ENCODE peak calls at places on chromosomes 6 and 20, in six cellular contexts. One of them, this sample, is unnamed.

GRCh38 chr6:110471966-110472365 is 4.4 kb downstream of the SLC22A16 start:
- DNase-seq in K562: no peak
- DNase-seq in H1: no peak
- DNase-seq in HepG2: no peak
- DNase-seq in GM12878: no peak
- DNase-seq in GM12891: no peak
- DNase-seq in this sample: no peak

GRCh38 chr20:41011551-41012067 is 17.0 kb upstream of the TOP1 start:
- DNase-seq in K562: no peak
- DNase-seq in HepG2: no peak
- DNase-seq in H1: no peak
- DNase-seq in GM12878: peak; percentile 95
- DNase-seq in GM12891: peak; percentile 71
- DNase-seq in this sample: peak; percentile 76

GRCh38 chr6:135488023-135488422 is 9.5 kb downstream of the AHI1 start:
- DNase-seq in HepG2: no peak
- DNase-seq in GM12878: no peak
- DNase-seq in GM12891: no peak
- DNase-seq in K562: no peak
- DNase-seq in H1: no peak
- DNase-seq in this sample: no peak

GRCh38 chr6:157271441-157271840 is 51.9 kb downstream of the TMEM242 start:
- DNase-seq in GM12878: no peak
- DNase-seq in K562: no peak
- DNase-seq in GM12891: no peak
- DNase-seq in H1: no peak
- DNase-seq in HepG2: no peak
- DNase-seq in this sample: no peak

GRCh38 chr6:72425003-72425681 is 196.7 kb upstream of the KCNQ5 start:
- DNase-seq in K562: no peak
- DNase-seq in GM12891: no peak
- DNase-seq in HepG2: no peak
- DNase-seq in H1: no peak
- DNase-seq in GM12878: no peak
- DNase-seq in this sample: no peak

GRCh38 chr6:127382413-127382812 is 39.0 kb upstream of the ECHDC1 start:
- DNase-seq in H1: no peak
- DNase-seq in GM12878: no peak
- DNase-seq in HepG2: no peak
- DNase-seq in GM12891: no peak
- DNase-seq in K562: no peak
- DNase-seq in this sample: no peak

GRCh38 chr6:27642744-27643456 is 170.0 kb upstream of the ZNF184 start:
- DNase-seq in K562: no peak
- DNase-seq in HepG2: no peak
- DNase-seq in GM12891: no peak
- DNase-seq in GM12878: no peak
- DNase-seq in H1: no peak
- DNase-seq in this sample: no peak

GRCh38 chr6:25223421-25224052 is 55.6 kb upstream of the CARMIL1 start:
- DNase-seq in H1: peak; percentile 73
- DNase-seq in K562: peak; percentile 73
- DNase-seq in HepG2: peak; percentile 54
- DNase-seq in GM12878: peak; percentile 19
- DNase-seq in GM12891: no peak
- DNase-seq in this sample: no peak

GRCh38 chr6:157346371-157346770 is 23.1 kb upstream of the TMEM242 start:
- DNase-seq in GM12878: no peak
- DNase-seq in GM12891: no peak
- DNase-seq in H1: no peak
- DNase-seq in HepG2: no peak
- DNase-seq in K562: no peak
- DNase-seq in this sample: no peak

GRCh38 chr6:80638222-80639055 is 532.0 kb downstream of the BCKDHB start:
- DNase-seq in HepG2: peak; percentile 11
- DNase-seq in K562: no peak
- DNase-seq in GM12891: no peak
- DNase-seq in GM12878: peak; percentile 2
- DNase-seq in H1: no peak
- DNase-seq in this sample: no peak

GRCh38 chr6:91669154-91669903 is 1082.5 kb upstream of the MAP3K7 start:
- DNase-seq in H1: no peak
- DNase-seq in GM12891: no peak
- DNase-seq in K562: no peak
- DNase-seq in HepG2: no peak
- DNase-seq in GM12878: no peak
- DNase-seq in this sample: no peak

GRCh38 chr6:13660273-13660672 is 45.1 kb downstream of the NOL7 start:
- DNase-seq in GM12878: no peak
- DNase-seq in GM12891: no peak
- DNase-seq in H1: no peak
- DNase-seq in HepG2: no peak
- DNase-seq in K562: no peak
- DNase-seq in this sample: no peak

GRCh38 chr6:14429396-14429795 is 311.8 kb downstream of the CD83 start:
- DNase-seq in HepG2: no peak
- DNase-seq in GM12878: no peak
- DNase-seq in H1: no peak
- DNase-seq in K562: no peak
- DNase-seq in GM12891: no peak
- DNase-seq in this sample: no peak

GRCh38 chr6:141988954-141989705 is 143.6 kb upstream of the GJE1 start:
- DNase-seq in GM12891: no peak
- DNase-seq in GM12878: no peak
- DNase-seq in HepG2: peak; percentile 65
- DNase-seq in H1: peak; percentile 54
- DNase-seq in K562: peak; percentile 62
- DNase-seq in this sample: no peak

GRCh38 chr20:45282700-45283528 is 23.7 kb upstream of the RBPJL start:
- DNase-seq in GM12878: no peak
- DNase-seq in GM12891: no peak
- DNase-seq in HepG2: no peak
- DNase-seq in K562: no peak
- DNase-seq in H1: no peak
- DNase-seq in this sample: no peak

DNA sequence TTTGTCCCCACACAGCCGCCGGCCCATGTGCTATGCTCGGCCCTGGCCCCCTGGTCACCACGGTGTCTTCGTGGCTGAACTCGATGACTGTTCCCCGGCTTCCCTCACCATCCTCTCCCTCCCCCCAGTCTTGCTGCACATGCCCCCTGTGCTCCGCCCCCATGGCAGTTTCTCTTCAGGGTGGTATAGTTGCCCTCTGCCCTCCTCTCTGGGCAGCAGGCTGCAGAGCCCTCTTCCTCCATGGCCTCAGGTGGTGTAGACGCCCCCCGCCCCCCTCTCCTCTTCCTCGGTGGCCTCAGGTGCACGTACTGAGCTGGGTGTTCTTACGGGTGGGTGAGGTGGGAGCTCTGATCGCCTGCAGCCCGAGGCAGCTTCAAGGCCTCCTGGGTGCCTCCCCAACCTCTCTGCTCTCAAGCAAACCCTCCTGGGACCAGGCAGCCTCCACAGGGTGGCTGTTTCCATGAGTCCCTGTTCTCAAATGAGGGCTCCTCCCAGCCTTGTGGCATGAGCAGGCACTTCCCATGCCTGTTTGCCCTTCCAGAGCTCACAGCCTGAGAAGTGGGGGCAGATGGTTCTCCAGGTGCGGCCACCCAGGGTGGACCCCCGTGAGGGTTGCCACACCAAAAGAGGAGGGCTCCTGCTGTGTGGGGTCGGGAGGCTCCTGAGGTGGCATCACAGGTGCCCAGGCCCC is 24.8 kb downstream of the COL20A1 start:
- DNase-seq in H1: no peak
- DNase-seq in GM12878: no peak
- DNase-seq in K562: no peak
- DNase-seq in GM12891: no peak
- DNase-seq in HepG2: no peak
- DNase-seq in this sample: no peak
- TF ChIP-seq TAF1 in H1: no peak
- TF ChIP-seq TAF1 in GM12878: no peak
- TF ChIP-seq TAF1 in K562: no peak
- TF ChIP-seq TAF1 in GM12891: no peak
- TF ChIP-seq TAF1 in HepG2: no peak
- TF ChIP-seq TAF1 in this sample: no peak

GRCh38 chr6:139592011-139592410 is 217.6 kb upstream of the CITED2 start:
- DNase-seq in HepG2: no peak
- DNase-seq in H1: no peak
- DNase-seq in GM12878: no peak
- DNase-seq in K562: no peak
- DNase-seq in GM12891: no peak
- DNase-seq in this sample: no peak

GRCh38 chr6:139588076-139588639 is 213.7 kb upstream of the CITED2 start:
- DNase-seq in K562: peak; percentile 83
- DNase-seq in H1: no peak
- DNase-seq in GM12878: no peak
- DNase-seq in GM12891: no peak
- DNase-seq in HepG2: peak; percentile 30
- DNase-seq in this sample: no peak

GRCh38 chr6:139591075-139591474 is 216.6 kb upstream of the CITED2 start:
- DNase-seq in H1: no peak
- DNase-seq in GM12891: no peak
- DNase-seq in GM12878: no peak
- DNase-seq in HepG2: no peak
- DNase-seq in K562: no peak
- DNase-seq in this sample: no peak

GRCh38 chr6:139588734-139589418 is 214.4 kb upstream of the CITED2 start:
- DNase-seq in GM12878: no peak
- DNase-seq in HepG2: peak; percentile 82
- DNase-seq in K562: no peak
- DNase-seq in H1: no peak
- DNase-seq in GM12891: no peak
- DNase-seq in this sample: no peak

GRCh38 chr6:139590206-139590605 is 215.8 kb upstream of the CITED2 start:
- DNase-seq in HepG2: no peak
- DNase-seq in GM12891: no peak
- DNase-seq in K562: no peak
- DNase-seq in GM12878: no peak
- DNase-seq in H1: no peak
- DNase-seq in this sample: no peak
- TF ChIP-seq POLR2A in HepG2: no peak
- TF ChIP-seq POLR2A in GM12891: no peak
- TF ChIP-seq POLR2A in K562: no peak
- TF ChIP-seq POLR2A in GM12878: no peak
- TF ChIP-seq POLR2A in H1: no peak
- TF ChIP-seq POLR2A in this sample: no peak

GRCh38 chr6:31831350-31832215 is 4.0 kb downstream of the HSPA1B start:
- DNase-seq in GM12878: no peak
- DNase-seq in HepG2: no peak
- DNase-seq in H1: no peak
- DNase-seq in GM12891: no peak
- DNase-seq in K562: peak; percentile 65
- DNase-seq in this sample: no peak
- TF ChIP-seq TAF1 in GM12878: no peak
- TF ChIP-seq TAF1 in HepG2: no peak
- TF ChIP-seq TAF1 in H1: no peak
- TF ChIP-seq TAF1 in GM12891: no peak
- TF ChIP-seq TAF1 in K562: no peak
- TF ChIP-seq TAF1 in this sample: no peak

GRCh38 chr20:53829086-53829703 is 235.6 kb upstream of the ZNF217 start:
- DNase-seq in GM12878: no peak
- DNase-seq in HepG2: no peak
- DNase-seq in K562: peak; percentile 65
- DNase-seq in H1: no peak
- DNase-seq in GM12891: no peak
- DNase-seq in this sample: no peak
- TF ChIP-seq POLR2A in GM12878: peak; percentile 35
- TF ChIP-seq POLR2A in HepG2: no peak
- TF ChIP-seq POLR2A in K562: peak; percentile 58
- TF ChIP-seq POLR2A in H1: no peak
- TF ChIP-seq POLR2A in GM12891: no peak
- TF ChIP-seq POLR2A in this sample: no peak

GRCh38 chr6:52108128-52108527 is 20.7 kb upstream of the PKHD1 start:
- DNase-seq in HepG2: no peak
- DNase-seq in K562: no peak
- DNase-seq in H1: no peak
- DNase-seq in GM12891: no peak
- DNase-seq in GM12878: no peak
- DNase-seq in this sample: no peak
- TF ChIP-seq TAF1 in HepG2: no peak
- TF ChIP-seq TAF1 in K562: no peak
- TF ChIP-seq TAF1 in H1: no peak
- TF ChIP-seq TAF1 in GM12891: no peak
- TF ChIP-seq TAF1 in GM12878: no peak
- TF ChIP-seq TAF1 in this sample: no peak

GRCh38 chr6:2842139-2842552 is 483 bp upstream of the SERPINB1 start:
- DNase-seq in GM12891: no peak
- DNase-seq in HepG2: no peak
- DNase-seq in H1: no peak
- DNase-seq in K562: no peak
- DNase-seq in GM12878: no peak
- DNase-seq in this sample: no peak

GRCh38 chr6:2840794-2841061 is 935 bp downstream of the SERPINB1 start:
- DNase-seq in HepG2: no peak
- DNase-seq in K562: no peak
- DNase-seq in GM12878: no peak
- DNase-seq in GM12891: no peak
- DNase-seq in H1: no peak
- DNase-seq in this sample: no peak

GRCh38 chr6:2843138-2843740 is 1.6 kb upstream of the SERPINB1 start:
- DNase-seq in GM12891: no peak
- DNase-seq in GM12878: no peak
- DNase-seq in H1: no peak
- DNase-seq in K562: no peak
- DNase-seq in HepG2: no peak
- DNase-seq in this sample: no peak

GRCh38 chr6:2839982-2840793 is 1.5 kb downstream of the SERPINB1 start:
- DNase-seq in K562: no peak
- DNase-seq in GM12891: no peak
- DNase-seq in GM12878: no peak
- DNase-seq in H1: no peak
- DNase-seq in HepG2: no peak
- DNase-seq in this sample: no peak

DNA sequence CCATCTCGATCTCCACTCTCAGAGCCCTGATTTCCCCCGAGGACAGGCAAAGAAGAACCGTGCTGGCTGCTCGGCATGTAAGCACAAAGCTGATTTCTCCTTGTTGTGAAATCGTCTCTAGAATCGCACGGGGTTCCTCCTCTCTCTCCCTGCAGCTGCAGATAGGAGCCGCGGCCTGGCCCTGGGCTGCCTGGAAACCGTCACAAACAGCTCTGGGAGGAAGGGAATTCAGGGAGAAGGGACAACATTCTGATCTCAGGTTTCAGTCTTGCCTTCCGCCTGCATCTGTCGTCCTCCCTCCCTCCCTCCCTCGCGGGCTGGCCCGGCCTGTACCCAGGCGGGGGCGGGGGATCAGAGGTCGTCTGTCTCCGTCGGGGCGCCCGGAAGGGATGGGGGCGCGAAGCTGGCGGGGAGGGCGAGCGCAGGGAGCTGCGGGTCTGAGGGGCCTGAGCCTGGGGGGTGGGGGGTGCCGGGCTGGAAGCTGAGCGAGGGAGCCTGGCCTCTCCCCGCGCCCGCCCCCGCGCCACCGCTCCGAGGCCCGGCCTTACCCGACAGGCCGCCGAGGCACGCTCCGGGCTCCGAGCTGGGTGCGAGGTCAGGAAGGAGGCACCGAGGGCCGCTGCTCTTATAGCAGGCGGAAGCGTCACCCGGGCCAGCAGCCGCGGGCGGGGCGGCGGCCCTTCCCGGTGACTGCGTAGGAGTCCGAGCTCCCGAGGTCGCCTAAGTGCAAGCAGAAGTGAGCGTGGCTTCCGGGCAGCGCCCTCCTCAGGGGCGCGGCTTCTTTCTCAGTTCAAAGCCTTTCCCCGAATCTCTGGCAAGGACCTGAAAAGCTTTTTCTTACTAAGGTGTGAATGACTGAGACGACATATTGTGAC is at the start of gene SERPINB1:
- DNase-seq in H1: peak; percentile 83
- DNase-seq in K562: peak; percentile 98
- DNase-seq in HepG2: peak; percentile 97
- DNase-seq in GM12878: no peak
- DNase-seq in GM12891: peak; percentile 25
- DNase-seq in this sample: no peak
- TF ChIP-seq POLR2A in H1: peak; percentile 59
- TF ChIP-seq POLR2A in K562: peak; percentile 91
- TF ChIP-seq POLR2A in HepG2: peak; percentile 83
- TF ChIP-seq POLR2A in GM12878: peak; percentile 51
- TF ChIP-seq POLR2A in GM12891: no peak
- TF ChIP-seq POLR2A in this sample: peak; percentile 58

This sample was measured in GM12892.